ENCODE peak calls at places on chromosomes 3 and 15, in eight cellular contexts. P is CD4-positive, alpha-beta T cell; L is adrenal gland; D is cardiac fibroblast; U is PC-9; Y is B cell; M is tibial artery; Z is mesothelial cell of epicardium. Q is an unnamed sample.

GRCh38 chr3:52055537-52056351 is 627 bp downstream of the DUSP7 start:
- DNase-seq in Y (no peak), P (peak), U (peak), Z (no peak), D (peak), M (no peak), L (peak), Q (peak)

GRCh38 chr15:62895905-62896316 is 146.6 kb upstream of the TPM1 start:
- DNase-seq in Y (no peak), P (no peak), M (no peak), L (no peak), Z (no peak), U (peak), D (peak), Q (peak)

GRCh38 chr3:46442591-46443530 is 21.8 kb downstream of the LTF start:
- DNase-seq in U (peak), D (no peak), Y (no peak), Z (no peak), M (no peak), L (peak), P (peak), Q (peak)

GRCh38 chr3:86921981-86922680 is 68.8 kb downstream of the VGLL3 start:
- DNase-seq in D (peak), L (no peak), Y (no peak), U (no peak), M (no peak), P (no peak), Z (no peak), Q (no peak)

GRCh38 chr3:129824926-129825541 is 68.5 kb downstream of the TMCC1 start:
- DNase-seq in P (peak), Y (peak), M (no peak), Z (no peak), U (peak), L (no peak), D (peak), Q (peak)

GRCh38 chr3:37291275-37291700 is 116.9 kb upstream of the LRRFIP2 start:
- DNase-seq in Z (no peak), L (no peak), U (no peak), Y (no peak), P (no peak), M (no peak), D (peak), Q (no peak)

GRCh38 chr3:131608296-131608695 is 105.5 kb upstream of the MRPL3 start:
- DNase-seq in L (no peak), P (no peak), U (no peak), D (no peak), Y (no peak), M (no peak), Z (no peak), Q (no peak)

GRCh38 chr3:98906230-98906629 is 4.7 kb upstream of the DCBLD2 start:
- DNase-seq in Z (no peak), P (no peak), U (no peak), M (no peak), D (peak), L (no peak), Y (no peak), Q (no peak)

GRCh38 chr3:150106752-150107428 is 136.2 kb upstream of the PFN2 start:
- DNase-seq in Z (no peak), M (no peak), U (peak), P (no peak), D (peak), L (no peak), Y (no peak), Q (no peak)

GRCh38 chr3:126347543-126348161 is 9.6 kb downstream of the KLF15 start:
- DNase-seq in P (no peak), Z (peak), U (no peak), M (peak), Y (peak), D (no peak), L (peak), Q (peak)

GRCh38 chr3:69536306-69537020 is 150.6 kb upstream of the FRMD4B start:
- DNase-seq in P (no peak), Y (no peak), U (no peak), D (no peak), L (no peak), Z (no peak), M (no peak), Q (no peak)

GRCh38 chr3:79249701-79250100 is 518.1 kb downstream of the ROBO1 start:
- DNase-seq in D (no peak), M (no peak), Z (no peak), L (no peak), P (no peak), U (no peak), Y (no peak), Q (no peak)

GRCh38 chr3:10547841-10548783 is 42.7 kb upstream of the ATP2B2 start:
- DNase-seq in L (peak), Y (no peak), U (no peak), M (no peak), P (no peak), D (no peak), Z (no peak), Q (no peak)

GRCh38 chr3:58052373-58053273 is 44.4 kb downstream of the FLNB start:
- DNase-seq in L (peak), D (peak), P (no peak), M (peak), Y (no peak), U (peak), Z (no peak), Q (peak)

GRCh38 chr3:13581485-13582365 is 32.8 kb downstream of the FBLN2 start:
- DNase-seq in D (peak), U (no peak), M (no peak), Y (no peak), L (no peak), Z (no peak), P (no peak), Q (no peak)

GRCh38 chr3:189841474-189842205 is 210.5 kb downstream of the TP63 start:
- DNase-seq in Y (no peak), P (no peak), Z (no peak), U (peak), L (no peak), D (no peak), M (no peak), Q (peak)

GRCh38 chr15:53716909-53717878 is 42.3 kb downstream of the WDR72 start:
- DNase-seq in Y (no peak), P (no peak), U (no peak), L (no peak), M (no peak), Z (no peak), D (no peak), Q (no peak)
- TF ChIP-seq CTCF in Y (peak), P (no peak), U (peak), L (peak), M (no peak), Z (no peak), D (no peak), Q (peak)

GRCh38 chr3:62662680-62663079 is 212.5 kb downstream of the CADPS start:
- DNase-seq in M (no peak), D (no peak), L (no peak), Y (no peak), P (no peak), U (no peak), Z (no peak), Q (no peak)

GRCh38 chr3:62653806-62654205 is 221.4 kb downstream of the CADPS start:
- DNase-seq in M (no peak), P (no peak), Z (no peak), U (no peak), Y (no peak), L (no peak), D (no peak), Q (no peak)

GRCh38 chr3:62655319-62656063 is 219.7 kb downstream of the CADPS start:
- DNase-seq in U (no peak), P (no peak), L (no peak), Z (no peak), D (no peak), Y (no peak), M (no peak), Q (no peak)

GRCh38 chr3:62659660-62660059 is 215.6 kb downstream of the CADPS start:
- DNase-seq in Z (no peak), D (no peak), L (no peak), U (no peak), M (no peak), Y (no peak), P (no peak), Q (no peak)
- TF ChIP-seq CTCF in Z (no peak), D (no peak), L (no peak), U (no peak), M (no peak), Y (no peak), P (no peak), Q (no peak)

DNA sequence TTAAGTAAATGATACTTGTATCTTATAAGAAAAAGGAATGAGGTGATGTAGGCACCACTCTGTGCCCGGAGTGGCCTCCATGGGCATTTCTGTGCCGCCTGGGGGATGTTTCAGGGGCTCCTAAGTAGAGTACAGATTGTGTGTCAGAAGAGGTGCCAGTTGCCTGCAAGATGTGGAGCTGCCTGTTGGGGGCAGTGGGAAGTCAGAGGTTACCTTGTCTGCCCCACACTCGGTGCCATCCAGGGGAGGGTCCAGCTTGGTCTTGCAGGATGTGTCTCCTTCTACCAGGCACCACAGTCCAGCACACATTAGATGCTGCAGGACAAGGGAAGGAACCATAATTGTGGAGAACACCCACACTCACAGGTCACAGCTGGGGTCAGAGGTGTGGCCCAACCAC is 208.8 kb downstream of the ADAMTS17 start:
- DNase-seq in D (no peak), Z (no peak), P (no peak), M (no peak), Y (no peak), U (no peak), L (no peak), Q (no peak)
- TF ChIP-seq CTCF in D (no peak), Z (no peak), P (no peak), M (no peak), Y (no peak), U (no peak), L (no peak), Q (no peak)

DNA sequence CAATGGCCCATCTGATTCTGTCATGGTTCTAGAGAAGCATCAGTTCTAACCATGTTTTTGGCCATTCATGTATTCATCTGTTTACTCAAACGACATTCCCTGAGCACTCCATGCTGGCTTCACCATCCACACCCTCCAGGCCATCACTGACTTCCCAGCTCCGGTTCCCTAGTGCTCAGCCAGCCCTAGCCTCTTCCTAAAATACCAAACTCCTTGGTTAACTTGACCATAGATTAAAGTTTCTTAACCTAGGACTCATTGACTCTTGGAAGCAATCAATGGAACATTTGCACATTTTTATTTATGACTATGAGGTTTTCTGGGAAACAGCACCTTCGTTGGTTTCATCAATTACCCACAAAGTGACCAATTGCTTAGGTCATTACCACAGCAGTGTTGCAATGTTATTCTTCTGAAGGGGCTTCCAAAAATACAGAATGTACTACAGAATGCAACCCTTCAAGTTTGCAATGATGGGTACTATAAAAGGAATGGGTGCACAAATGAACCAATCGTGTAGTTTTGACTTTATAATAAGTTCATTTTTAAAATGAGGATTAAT is 27.2 kb upstream of the SLC25A36 start:
- DNase-seq in D (no peak), Y (no peak), Z (no peak), U (no peak), P (no peak), L (no peak), M (no peak), Q (no peak)
- TF ChIP-seq CTCF in D (no peak), Y (no peak), Z (no peak), U (no peak), P (no peak), L (no peak), M (no peak), Q (no peak)

DNA sequence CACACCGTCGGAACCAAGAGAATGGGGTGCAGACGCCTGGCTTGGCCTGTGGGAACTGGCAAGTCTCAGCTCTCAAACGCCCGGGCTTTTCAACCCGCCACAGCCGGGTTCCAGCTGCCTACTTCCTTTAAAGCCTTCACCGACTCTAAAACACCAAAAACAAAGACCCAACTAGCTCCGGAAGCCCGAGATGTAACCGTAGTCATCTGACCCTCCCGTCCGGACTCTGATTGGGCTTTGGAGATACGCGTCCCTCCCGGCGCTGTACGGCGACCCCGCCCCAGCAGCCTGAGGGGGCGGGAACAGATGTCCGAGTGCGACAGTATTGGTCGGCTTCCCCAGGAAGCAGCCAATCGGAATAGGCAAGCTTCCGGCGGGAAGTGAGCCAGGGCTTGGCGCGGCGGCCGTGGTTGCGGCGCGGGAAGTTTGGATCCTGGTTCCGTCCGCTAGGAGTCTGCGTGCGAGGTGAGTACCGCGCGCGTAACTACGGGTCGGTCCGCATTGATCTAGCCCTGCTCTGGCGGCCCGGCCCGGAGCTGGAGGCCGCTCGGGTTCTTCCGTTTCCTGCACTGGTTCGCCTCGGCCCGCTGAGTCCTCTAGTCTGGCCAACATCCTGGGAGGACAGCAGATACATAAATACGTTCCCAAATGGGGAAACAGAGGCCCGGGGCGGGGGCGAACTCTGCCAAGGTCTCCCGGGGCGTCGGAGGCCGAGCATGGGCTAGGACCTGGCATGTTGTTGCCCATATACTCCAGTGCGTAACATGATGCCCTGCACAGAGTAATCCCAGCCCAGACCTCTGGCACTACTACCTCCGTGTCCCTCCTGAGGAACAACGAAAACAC is at the start of gene BLM:
- DNase-seq in M (peak), Z (peak), D (peak), U (peak), Y (peak), P (peak), L (peak), Q (peak)
- TF ChIP-seq CTCF in M (peak), Z (no peak), D (peak), U (no peak), Y (peak), P (peak), L (peak), Q (peak)

GRCh38 chr3:139327861-139328260 is 16.0 kb upstream of the MRPS22 start:
- DNase-seq in Y (peak), D (no peak), P (no peak), Z (no peak), L (peak), M (no peak), U (no peak), Q (no peak)

GRCh38 chr3:139325551-139325950 is 18.3 kb upstream of the MRPS22 start:
- DNase-seq in M (no peak), Y (no peak), U (no peak), D (no peak), L (no peak), Z (no peak), P (no peak), Q (no peak)

GRCh38 chr3:139327231-139327630 is 16.6 kb upstream of the MRPS22 start:
- DNase-seq in L (peak), P (no peak), Z (no peak), Y (peak), M (no peak), U (no peak), D (no peak), Q (no peak)

GRCh38 chr3:139326131-139326530 is 17.7 kb upstream of the MRPS22 start:
- DNase-seq in D (no peak), U (no peak), Z (no peak), M (no peak), P (no peak), L (peak), Y (peak), Q (no peak)

DNA sequence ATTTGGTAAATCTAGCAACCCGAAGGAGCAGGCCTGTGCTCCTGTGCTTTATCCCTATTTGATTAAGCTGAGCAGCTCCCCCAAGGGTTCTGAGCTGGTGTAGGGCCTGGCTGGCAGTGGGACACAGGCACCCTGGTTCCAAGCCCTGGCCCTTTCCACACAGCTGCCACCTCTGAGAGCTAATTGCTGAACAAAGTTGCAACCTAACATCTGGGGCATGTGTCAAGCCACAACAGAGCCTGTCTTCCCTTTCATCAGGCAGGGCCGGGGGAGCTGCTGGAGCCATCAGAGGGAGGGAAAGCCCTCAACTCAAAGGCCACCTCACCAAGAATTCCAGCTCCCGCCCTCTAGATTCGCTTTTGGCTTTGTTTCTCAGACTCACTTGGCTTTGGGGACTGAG is 17.1 kb upstream of the MRPS22 start:
- DNase-seq in U (no peak), D (no peak), Y (peak), L (peak), Z (no peak), M (no peak), P (no peak), Q (no peak)
- TF ChIP-seq CTCF in U (no peak), D (no peak), Y (no peak), L (no peak), Z (no peak), M (no peak), P (no peak), Q (no peak)

DNA sequence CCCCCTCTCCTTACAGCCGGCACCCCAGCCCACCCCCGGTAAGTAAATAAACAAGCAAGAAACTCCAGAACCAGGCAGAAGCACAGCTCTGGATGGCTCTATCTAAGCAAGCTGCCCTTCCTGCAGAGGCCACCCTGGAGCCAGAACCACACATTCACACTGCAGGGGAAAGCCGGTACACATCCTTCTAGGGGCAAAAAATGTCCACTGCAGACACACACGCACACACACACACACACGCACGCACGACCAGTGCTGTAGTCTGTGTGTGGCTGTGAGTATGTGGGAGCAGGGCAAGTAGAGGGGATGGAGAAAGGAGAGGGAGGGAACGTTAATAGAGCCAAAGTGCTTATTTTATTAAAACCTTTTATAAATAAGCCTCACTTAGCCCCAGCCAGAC is 63.8 kb downstream of the ADCY5 start:
- DNase-seq in M (peak), Y (no peak), D (no peak), P (no peak), L (no peak), U (no peak), Z (no peak), Q (no peak)
- TF ChIP-seq CTCF in M (no peak), Y (no peak), D (no peak), P (no peak), L (no peak), U (no peak), Z (no peak), Q (no peak)

GRCh38 chr15:26890451-26890850 is 23.6 kb downstream of the GABRA5 start:
- DNase-seq in D (no peak), Y (no peak), Z (no peak), P (no peak), L (no peak), M (no peak), U (no peak), Q (no peak)

GRCh38 chr15:26890988-26891387 is 24.1 kb downstream of the GABRA5 start:
- DNase-seq in P (no peak), Y (no peak), D (no peak), L (no peak), M (no peak), U (no peak), Z (no peak), Q (no peak)

GRCh38 chr15:26892678-26893077 is 25.8 kb downstream of the GABRA5 start:
- DNase-seq in M (no peak), Y (no peak), U (no peak), D (no peak), P (no peak), L (no peak), Z (no peak), Q (no peak)

GRCh38 chr15:26892119-26892518 is 25.3 kb downstream of the GABRA5 start:
- DNase-seq in D (no peak), Y (no peak), L (no peak), P (no peak), U (no peak), M (no peak), Z (no peak), Q (no peak)

GRCh38 chr15:26891448-26891881 is 24.6 kb downstream of the GABRA5 start:
- DNase-seq in U (no peak), M (no peak), Y (no peak), Z (no peak), P (no peak), D (peak), L (peak), Q (peak)
- TF ChIP-seq CTCF in U (peak), M (peak), Y (peak), Z (peak), P (no peak), D (peak), L (peak), Q (no peak)

DNA sequence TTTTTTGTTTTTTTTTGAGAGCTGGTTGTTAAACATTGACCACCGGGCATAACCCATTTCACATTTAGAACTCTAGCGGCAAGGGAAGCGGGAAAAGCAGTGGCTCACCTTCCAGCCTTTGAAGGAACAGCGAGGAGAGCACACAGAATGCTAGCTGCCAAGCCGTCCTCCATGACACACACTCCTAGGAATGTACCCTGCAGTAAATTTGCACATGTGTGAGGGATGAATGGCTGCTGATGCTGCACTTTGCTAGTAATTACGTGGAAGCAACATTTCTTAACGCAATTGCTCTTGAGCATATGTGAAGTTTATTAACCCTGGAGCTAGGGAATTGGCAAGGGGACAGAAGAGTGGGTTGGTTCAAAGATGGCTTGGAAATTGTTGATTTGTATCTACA is 123.7 kb downstream of the CHSY1 start:
- DNase-seq in D (peak), Y (no peak), U (peak), Z (no peak), L (no peak), P (no peak), M (no peak), Q (no peak)
- TF ChIP-seq CTCF in D (no peak), Y (no peak), U (no peak), Z (no peak), L (no peak), P (no peak), M (no peak), Q (no peak)